ENCODE peak calls at places on chromosomes 6 and 20, in nine cellular contexts. I, B, Q, T, S, G, E, F and W are unnamed samples.

GRCh38 chr6:160358225-160359119 is 10.3 kb downstream of the SLC22A3 start:
- DNase-seq in I (no peak), B (no peak), Q (no peak), T (no peak), S (no peak), G (no peak), E (no peak), F (no peak), W (no peak)

GRCh38 chr20:56574531-56575142 is 41.6 kb downstream of the FAM209B start:
- DNase-seq in I (no peak), B (no peak), Q (no peak), T (no peak), S (no peak), G (no peak), E (no peak), F (no peak), W (no peak)

GRCh38 chr6:37478827-37479226 is 20.9 kb downstream of the CCDC167 start:
- DNase-seq in I (no peak), B (no peak), Q (no peak), T (no peak), S (no peak), G (no peak), E (no peak), F (no peak), W (no peak)

GRCh38 chr6:88629838-88630462 is 333.5 kb downstream of the RNGTT start:
- DNase-seq in I (no peak), B (no peak), Q (no peak), T (peak), S (no peak), G (peak), E (peak), F (no peak), W (no peak)

GRCh38 chr6:45691426-45691825 is 313.7 kb upstream of the SUPT3H start:
- DNase-seq in I (no peak), B (no peak), Q (no peak), T (no peak), S (no peak), G (no peak), E (no peak), F (no peak), W (no peak)

GRCh38 chr20:40564997-40565680 is 123.9 kb downstream of the MAFB start:
- DNase-seq in I (no peak), B (no peak), Q (no peak), T (no peak), S (no peak), G (peak), E (no peak), F (no peak), W (no peak)

GRCh38 chr20:44212792-44213191 is 2.2 kb upstream of the OSER1 start:
- DNase-seq in I (no peak), B (no peak), Q (no peak), T (no peak), S (no peak), G (no peak), E (no peak), F (no peak), W (no peak)

GRCh38 chr6:7108196-7108963 is 619 bp downstream of the RREB1 start:
- DNase-seq in I (peak), B (no peak), Q (peak), T (peak), S (no peak), G (no peak), E (peak), F (no peak), W (no peak)

GRCh38 chr20:41339957-41340326 is 679 bp upstream of the LPIN3 start:
- DNase-seq in I (peak), B (peak), Q (peak), T (peak), S (peak), G (peak), E (peak), F (peak), W (no peak)

GRCh38 chr20:19995220-19995863 is 21.8 kb upstream of the NAA20 start:
- DNase-seq in I (no peak), B (no peak), Q (no peak), T (no peak), S (no peak), G (peak), E (no peak), F (no peak), W (peak)

GRCh38 chr6:21595951-21596378 is 2.4 kb downstream of the SOX4 start:
- DNase-seq in I (no peak), B (no peak), Q (no peak), T (no peak), S (no peak), G (no peak), E (peak), F (no peak), W (no peak)

GRCh38 chr20:52941803-52942202 is 30.4 kb upstream of the TSHZ2 start:
- DNase-seq in I (no peak), B (peak), Q (no peak), T (no peak), S (no peak), G (no peak), E (no peak), F (no peak), W (peak)

GRCh38 chr20:41078329-41078728 is 49.7 kb downstream of the TOP1 start:
- DNase-seq in I (no peak), B (no peak), Q (no peak), T (no peak), S (no peak), G (peak), E (no peak), F (no peak), W (no peak)

GRCh38 chr6:37276916-37277509 is 19.1 kb upstream of the TMEM217 start:
- DNase-seq in I (no peak), B (no peak), Q (no peak), T (no peak), S (no peak), G (no peak), E (no peak), F (no peak), W (no peak)

GRCh38 chr20:8331740-8332412 is 199.8 kb downstream of the PLCB1 start:
- DNase-seq in I (no peak), B (no peak), Q (no peak), T (no peak), S (no peak), G (peak), E (no peak), F (no peak), W (no peak)

GRCh38 chr20:38094373-38094775 is 60.8 kb downstream of the RPRD1B start:
- DNase-seq in I (no peak), B (no peak), Q (no peak), T (no peak), S (peak), G (peak), E (no peak), F (no peak), W (no peak)

GRCh38 chr20:47274449-47275108 is 81.9 kb downstream of the ZMYND8 start:
- DNase-seq in I (no peak), B (no peak), Q (no peak), T (no peak), S (no peak), G (peak), E (no peak), F (no peak), W (no peak)

GRCh38 chr20:19115581-19115980 is 96.9 kb upstream of the SLC24A3 start:
- DNase-seq in I (no peak), B (no peak), Q (no peak), T (no peak), S (no peak), G (no peak), E (no peak), F (no peak), W (no peak)

GRCh38 chr20:41635158-41635557 is 17.0 kb upstream of the CHD6 start:
- DNase-seq in I (no peak), B (no peak), Q (no peak), T (no peak), S (no peak), G (no peak), E (no peak), F (no peak), W (no peak)

GRCh38 chr20:36236786-36237121 is 476 bp downstream of the AAR2 start:
- DNase-seq in I (no peak), B (no peak), Q (no peak), T (no peak), S (no peak), G (no peak), E (no peak), F (no peak), W (no peak)

GRCh38 chr6:3385660-3386151 is 71.1 kb downstream of the SLC22A23 start:
- DNase-seq in I (no peak), B (no peak), Q (no peak), T (no peak), S (no peak), G (peak), E (no peak), F (no peak), W (no peak)

GRCh38 chr6:163427498-163428254 is 13.2 kb downstream of the QKI start:
- DNase-seq in I (no peak), B (peak), Q (no peak), T (no peak), S (no peak), G (peak), E (no peak), F (no peak), W (peak)

GRCh38 chr6:53702316-53702715 is 36.8 kb upstream of the KLHL31 start:
- DNase-seq in I (no peak), B (no peak), Q (no peak), T (no peak), S (no peak), G (no peak), E (no peak), F (no peak), W (peak)

GRCh38 chr6:97189767-97190166 is 93.2 kb downstream of the MMS22L start:
- DNase-seq in I (no peak), B (no peak), Q (no peak), T (no peak), S (no peak), G (no peak), E (no peak), F (no peak), W (no peak)

GRCh38 chr20:62304331-62305148 is 1.7 kb downstream of the ADRM1 start:
- DNase-seq in I (no peak), B (no peak), Q (no peak), T (no peak), S (no peak), G (no peak), E (no peak), F (no peak), W (no peak)

GRCh38 chr20:4195499-4195898 is 180.1 kb upstream of the RNF24 start:
- DNase-seq in I (no peak), B (no peak), Q (no peak), T (peak), S (no peak), G (no peak), E (peak), F (no peak), W (no peak)

GRCh38 chr20:56629464-56630085 is 469 bp downstream of the TFAP2C start:
- DNase-seq in I (no peak), B (no peak), Q (no peak), T (no peak), S (no peak), G (no peak), E (no peak), F (no peak), W (no peak)

GRCh38 chr20:6956574-6956973 is 189.1 kb downstream of the BMP2 start:
- DNase-seq in I (no peak), B (no peak), Q (no peak), T (no peak), S (no peak), G (no peak), E (no peak), F (no peak), W (no peak)

GRCh38 chr6:2249126-2249525 is 3.7 kb upstream of the GMDS start:
- DNase-seq in I (no peak), B (no peak), Q (no peak), T (no peak), S (no peak), G (no peak), E (no peak), F (no peak), W (no peak)

GRCh38 chr6:3962897-3963296 is 113.7 kb downstream of the FAM50B start:
- DNase-seq in I (no peak), B (no peak), Q (no peak), T (no peak), S (no peak), G (no peak), E (no peak), F (no peak), W (no peak)

GRCh38 chr20:54123587-54124180 is 50.1 kb downstream of the CYP24A1 start:
- DNase-seq in I (peak), B (no peak), Q (peak), T (peak), S (no peak), G (peak), E (peak), F (no peak), W (no peak)

GRCh38 chr20:5172903-5173463 is 46.2 kb downstream of the CDS2 start:
- DNase-seq in I (no peak), B (no peak), Q (no peak), T (no peak), S (no peak), G (no peak), E (no peak), F (no peak), W (no peak)

GRCh38 chr20:21570285-21570992 is 56.6 kb upstream of the NKX2-2 start:
- DNase-seq in I (no peak), B (no peak), Q (no peak), T (no peak), S (no peak), G (no peak), E (no peak), F (no peak), W (no peak)

GRCh38 chr6:71294121-71294523 is 5.5 kb downstream of the OGFRL1 start:
- DNase-seq in I (no peak), B (no peak), Q (no peak), T (no peak), S (no peak), G (no peak), E (no peak), F (no peak), W (no peak)